ENCODE peak calls at places on chromosomes 12 and 14, in four cellular contexts. One of them, this sample, is unnamed.
A peak's percentile ranks its signal among the peaks of the same experiment; 100 is the strongest.

GRCh38 chr14:99391671-99392070 is 89.0 kb downstream of the SETD3 start:
- DNase-seq in left kidney: no peak
- DNase-seq in non-pigmented ciliary epithelial cell: no peak
- DNase-seq in neural crest cell: no peak
- DNase-seq in this sample: no peak

GRCh38 chr12:70849265-70849960 is 71.1 kb downstream of the PTPRR start:
- DNase-seq in left kidney: peak; percentile 29
- DNase-seq in non-pigmented ciliary epithelial cell: no peak
- DNase-seq in neural crest cell: no peak
- DNase-seq in this sample: peak; percentile 32

GRCh38 chr12:95147836-95148235 is 69.4 kb downstream of the FGD6 start:
- DNase-seq in left kidney: no peak
- DNase-seq in non-pigmented ciliary epithelial cell: no peak
- DNase-seq in neural crest cell: no peak
- DNase-seq in this sample: peak; percentile 51

GRCh38 chr14:36001936-36002335 is 174.6 kb downstream of the PTCSC3 start:
- DNase-seq in left kidney: no peak
- DNase-seq in non-pigmented ciliary epithelial cell: no peak
- DNase-seq in neural crest cell: no peak
- DNase-seq in this sample: no peak

GRCh38 chr14:69850736-69851112 is 28.5 kb upstream of the SMOC1 start:
- DNase-seq in left kidney: no peak
- DNase-seq in non-pigmented ciliary epithelial cell: no peak
- DNase-seq in neural crest cell: no peak
- DNase-seq in this sample: no peak

GRCh38 chr14:66284346-66284745 is 201.8 kb upstream of the CCDC196 start:
- DNase-seq in left kidney: no peak
- DNase-seq in non-pigmented ciliary epithelial cell: peak; percentile 14
- DNase-seq in neural crest cell: no peak
- DNase-seq in this sample: peak; percentile 28

GRCh38 chr12:53190108-53190729 is 9.5 kb upstream of the CSAD start:
- DNase-seq in left kidney: peak; percentile 83
- DNase-seq in non-pigmented ciliary epithelial cell: no peak
- DNase-seq in neural crest cell: peak; percentile 32
- DNase-seq in this sample: peak; percentile 86

GRCh38 chr12:123096159-123096558 is 54.7 kb downstream of the PITPNM2 start:
- DNase-seq in left kidney: no peak
- DNase-seq in non-pigmented ciliary epithelial cell: no peak
- DNase-seq in neural crest cell: no peak
- DNase-seq in this sample: no peak

GRCh38 chr14:60106341-60106740 is 14.6 kb downstream of the PCNX4 start:
- DNase-seq in left kidney: no peak
- DNase-seq in non-pigmented ciliary epithelial cell: peak; percentile 65
- DNase-seq in neural crest cell: no peak
- DNase-seq in this sample: no peak

GRCh38 chr12:72277415-72277814 is 5.2 kb downstream of the TRHDE start:
- DNase-seq in left kidney: no peak
- DNase-seq in non-pigmented ciliary epithelial cell: no peak
- DNase-seq in neural crest cell: no peak
- DNase-seq in this sample: no peak

GRCh38 chr12:28536088-28536487 is 345.8 kb downstream of the CCDC91 start:
- DNase-seq in left kidney: no peak
- DNase-seq in non-pigmented ciliary epithelial cell: peak; percentile 48
- DNase-seq in neural crest cell: no peak
- DNase-seq in this sample: no peak

GRCh38 chr12:12990700-12991468 is 9.2 kb downstream of the HEBP1 start:
- DNase-seq in left kidney: no peak
- DNase-seq in non-pigmented ciliary epithelial cell: no peak
- DNase-seq in neural crest cell: no peak
- DNase-seq in this sample: no peak

GRCh38 chr14:24430682-24431568 is 1.2 kb downstream of the KHNYN start:
- DNase-seq in left kidney: peak; percentile 70
- DNase-seq in non-pigmented ciliary epithelial cell: peak; percentile 18
- DNase-seq in neural crest cell: no peak
- DNase-seq in this sample: peak; percentile 46

GRCh38 chr12:122646568-122647220 is 56.5 kb downstream of the HCAR2 start:
- DNase-seq in left kidney: no peak
- DNase-seq in non-pigmented ciliary epithelial cell: no peak
- DNase-seq in neural crest cell: no peak
- DNase-seq in this sample: no peak

GRCh38 chr12:124091835-124092234 is 118.8 kb downstream of the ZNF664 start:
- DNase-seq in left kidney: no peak
- DNase-seq in non-pigmented ciliary epithelial cell: no peak
- DNase-seq in neural crest cell: no peak
- DNase-seq in this sample: no peak

GRCh38 chr12:82015623-82016347 is 256.6 kb upstream of the PPFIA2 start:
- DNase-seq in left kidney: peak; percentile 63
- DNase-seq in non-pigmented ciliary epithelial cell: no peak
- DNase-seq in neural crest cell: no peak
- DNase-seq in this sample: no peak

GRCh38 chr14:91257328-91258020 is 13.0 kb upstream of the GPR68 start:
- DNase-seq in left kidney: peak; percentile 53
- DNase-seq in non-pigmented ciliary epithelial cell: no peak
- DNase-seq in neural crest cell: no peak
- DNase-seq in this sample: peak; percentile 93

GRCh38 chr12:48199784-48200198 is 3.3 kb downstream of the OR10AD1 start:
- DNase-seq in left kidney: peak; percentile 63
- DNase-seq in non-pigmented ciliary epithelial cell: no peak
- DNase-seq in neural crest cell: no peak
- DNase-seq in this sample: peak; percentile 63

This sample was measured in mesendoderm.